ENCODE peak calls at places on chromosomes 4 and X, in ten cellular contexts. U, Z, M, F, R, V, E, J, D and B are unnamed samples.

GRCh38 chrX:53356186-53356585 is 66.3 kb downstream of the SMC1A start:
- DNase-seq in R (no peak), V (no peak), Z (no peak), J (no peak), F (no peak), U (no peak), E (no peak), D (no peak), M (no peak), B (no peak)

GRCh38 chrX:41561045-41561444 is 113.9 kb downstream of the NYX start:
- DNase-seq in V (peak; percentile 28), Z (no peak), J (no peak), D (no peak), E (peak; percentile 79), R (no peak), U (no peak), M (no peak), F (peak; percentile 10), B (no peak)

GRCh38 chrX:110421499-110422455 is 63.1 kb downstream of the RTL9 start:
- DNase-seq in E (no peak), F (no peak), U (no peak), R (no peak), J (no peak), V (peak; percentile 59), M (no peak), Z (no peak), D (no peak), B (peak; percentile 80)

GRCh38 chrX:41580423-41581064 is 108.2 kb upstream of the GPR34 start:
- DNase-seq in M (no peak), V (no peak), E (no peak), D (no peak), Z (no peak), J (no peak), R (no peak), F (no peak), U (no peak), B (no peak)

GRCh38 chr4:142347241-142347640 is 498.9 kb downstream of the INPP4B start:
- DNase-seq in D (no peak), U (no peak), F (no peak), Z (no peak), J (no peak), E (no peak), M (no peak), R (no peak), V (no peak), B (no peak)

GRCh38 chr4:15729910-15730533 is 27.2 kb downstream of the BST1 start:
- DNase-seq in U (no peak), Z (peak; percentile 19), M (no peak), R (no peak), J (no peak), V (no peak), E (peak; percentile 41), D (peak; percentile 45), F (peak; percentile 17), B (no peak)

GRCh38 chr4:5888706-5889696 is 3.9 kb downstream of the CRMP1 start:
- DNase-seq in E (no peak), M (no peak), Z (no peak), V (no peak), R (no peak), D (no peak), U (no peak), F (no peak), J (no peak), B (no peak)

GRCh38 chr4:139315221-139315675 is 13.0 kb upstream of the NDUFC1 start:
- DNase-seq in R (no peak), E (no peak), U (no peak), M (no peak), J (no peak), Z (no peak), V (no peak), F (no peak), D (no peak), B (no peak)

GRCh38 chrX:44946771-44947170 is 73.8 kb downstream of the KDM6A start:
- DNase-seq in M (no peak), Z (no peak), R (no peak), U (no peak), F (no peak), V (no peak), D (no peak), E (peak; percentile 37), J (no peak), B (no peak)

GRCh38 chr4:184538023-184538599 is 63.8 kb upstream of the IRF2 start:
- DNase-seq in R (peak; percentile 96), V (peak; percentile 93), D (peak; percentile 85), F (peak; percentile 74), U (peak; percentile 92), J (no peak), E (peak; percentile 92), Z (peak; percentile 66), M (peak; percentile 92), B (peak; percentile 91)

GRCh38 chr4:184536070-184536880 is 61.9 kb upstream of the IRF2 start:
- DNase-seq in E (no peak), D (no peak), J (no peak), M (no peak), Z (no peak), R (no peak), F (no peak), U (no peak), V (no peak), B (no peak)

GRCh38 chr4:184534511-184535391 is 60.4 kb upstream of the IRF2 start:
- DNase-seq in R (no peak), E (peak; percentile 71), U (no peak), V (no peak), J (peak; percentile 37), F (no peak), D (peak; percentile 43), Z (no peak), M (no peak), B (no peak)

GRCh38 chr4:184536881-184537248 is 62.5 kb upstream of the IRF2 start:
- DNase-seq in E (no peak), Z (no peak), V (no peak), F (no peak), U (no peak), D (no peak), M (no peak), J (no peak), R (no peak), B (no peak)

GRCh38 chr4:184537269-184538022 is 63.1 kb upstream of the IRF2 start:
- DNase-seq in D (peak; percentile 89), J (peak; percentile 78), R (peak; percentile 99), V (peak; percentile 97), Z (peak; percentile 73), U (peak; percentile 97), M (peak; percentile 99), E (peak; percentile 98), F (peak; percentile 84), B (peak; percentile 97)
- TF ChIP-seq POLR2AphosphoS5 in D (peak; percentile 95), J (peak; percentile 93), R (peak; percentile 98), V (peak; percentile 99), Z (peak; percentile 87), U (peak; percentile 99), M (peak; percentile 94), E (peak; percentile 85), F (peak; percentile 76), B (peak; percentile 99)

DNA sequence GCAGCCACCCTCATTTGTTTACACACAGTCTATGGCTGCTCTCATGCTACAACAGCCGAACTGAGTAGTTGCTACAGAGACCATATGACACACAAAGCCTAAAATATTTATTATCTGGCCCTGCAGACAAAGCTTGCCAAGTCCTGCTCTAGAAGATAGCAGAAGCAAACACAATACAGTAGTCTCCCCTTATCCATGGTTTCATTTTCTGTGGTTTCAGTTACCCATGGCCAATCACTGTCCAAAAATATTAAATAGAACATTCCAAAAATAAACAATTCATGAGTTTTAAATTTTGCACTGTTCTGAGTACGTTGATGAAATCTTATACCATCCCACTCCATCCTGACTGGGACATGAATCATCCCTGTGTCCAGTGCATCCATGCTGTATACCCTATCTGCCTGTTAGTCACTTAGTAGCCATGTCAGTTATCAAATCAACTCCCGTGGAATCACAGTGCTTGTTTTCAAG is 40.2 kb upstream of the ZNF81 start:
- DNase-seq in F (no peak), U (no peak), D (no peak), J (no peak), M (no peak), R (no peak), E (no peak), Z (no peak), V (no peak), B (no peak)
- TF ChIP-seq POLR2AphosphoS5 in F (no peak), U (no peak), D (no peak), J (no peak), M (no peak), R (no peak), E (no peak), Z (no peak), V (no peak), B (no peak)

GRCh38 chrX:18426004-18426320 is 554 bp downstream of the CDKL5 start:
- DNase-seq in M (no peak), Z (no peak), R (no peak), U (peak; percentile 86), V (no peak), F (no peak), J (no peak), E (no peak), D (no peak), B (no peak)

GRCh38 chrX:18422886-18423285 is 2.5 kb upstream of the CDKL5 start:
- DNase-seq in F (no peak), J (no peak), D (no peak), Z (no peak), V (no peak), U (no peak), R (no peak), M (no peak), E (no peak), B (no peak)

GRCh38 chrX:18428006-18428405 is 2.6 kb downstream of the CDKL5 start:
- DNase-seq in F (no peak), V (no peak), R (no peak), D (peak; percentile 59), Z (no peak), E (no peak), M (no peak), J (no peak), U (no peak), B (no peak)

GRCh38 chrX:18424482-18425198 is 768 bp upstream of the CDKL5 start:
- DNase-seq in M (no peak), D (no peak), J (no peak), V (peak; percentile 26), F (no peak), R (peak; percentile 69), U (peak; percentile 83), Z (no peak), E (peak; percentile 41), B (no peak)

GRCh38 chrX:18425199-18426003 is at the start of gene CDKL5:
- DNase-seq in M (peak; percentile 99), J (peak; percentile 67), E (peak; percentile 94), Z (peak; percentile 90), R (peak; percentile 98), U (peak; percentile 98), D (peak; percentile 92), F (peak; percentile 53), V (peak; percentile 98), B (peak; percentile 97)
- TF ChIP-seq POLR2AphosphoS5 in M (no peak), J (peak; percentile 47), E (no peak), Z (peak; percentile 56), R (peak; percentile 79), U (peak; percentile 85), D (peak; percentile 53), F (no peak), V (peak; percentile 87), B (peak; percentile 11)

DNA sequence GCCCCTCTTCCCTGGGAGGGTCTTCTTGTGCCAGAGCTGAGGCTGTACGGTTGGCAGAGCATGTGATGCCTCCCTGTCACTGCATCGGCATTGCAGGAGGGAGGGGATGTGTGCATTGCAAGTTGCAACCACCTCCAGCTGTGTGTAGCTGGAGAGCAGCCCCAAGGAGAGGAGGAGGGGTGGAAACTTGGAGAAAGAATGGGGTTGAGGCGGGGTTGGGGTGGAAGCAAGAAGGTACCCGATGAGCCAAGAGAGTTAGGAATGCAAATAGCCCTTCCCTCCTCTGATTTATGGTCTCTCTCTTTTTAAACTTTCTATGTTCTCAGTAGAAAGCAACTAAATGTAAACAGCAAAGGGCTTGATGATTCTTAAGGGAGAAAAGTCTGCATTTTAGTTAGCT is 48.1 kb upstream of the MND1 start:
- DNase-seq in D (no peak), M (no peak), E (no peak), J (no peak), F (no peak), R (peak; percentile 74), U (no peak), Z (no peak), V (no peak), B (no peak)
- TF ChIP-seq POLR2AphosphoS5 in D (no peak), M (no peak), E (no peak), J (no peak), F (no peak), R (peak; percentile 9), U (no peak), Z (no peak), V (no peak), B (no peak)